ENCODE peak calls at places on chromosomes 7 and 10, in four cellular contexts. R is Calu3, E is astrocyte of the spinal cord, U is heart right ventricle. F is an unnamed sample.
A peak's percentile ranks its signal among the peaks of the same experiment; 100 is the strongest.

GRCh38 chr7:471866-472639 is 47.6 kb downstream of the PDGFA start:
- DNase-seq in R (peak; percentile 1), E (peak; percentile 93), U (peak; percentile 84), F (no peak)

GRCh38 chr10:68096913-68097509 is 12.3 kb upstream of the MYPN start:
- DNase-seq in R (peak; percentile 81), E (peak; percentile 92), U (peak; percentile 35), F (no peak)

GRCh38 chr7:24732646-24733413 is 24.4 kb downstream of the GSDME start:
- DNase-seq in R (no peak), E (peak; percentile 71), U (no peak), F (no peak)

GRCh38 chr10:50972591-50972990 is 87.2 kb upstream of the A1CF start:
- DNase-seq in R (peak; percentile 69), E (no peak), U (no peak), F (no peak)

GRCh38 chr7:42511027-42511426 is 274.0 kb upstream of the GLI3 start:
- DNase-seq in R (no peak), E (no peak), U (no peak), F (no peak)

GRCh38 chr10:108427081-108427480 is 1262.6 kb upstream of the SORCS1 start:
- DNase-seq in R (no peak), E (no peak), U (no peak), F (no peak)

GRCh38 chr7:80307251-80307856 is 172.7 kb downstream of the GNAI1 start:
- DNase-seq in R (no peak), E (peak; percentile 77), U (no peak), F (no peak)

GRCh38 chr10:1418031-1418550 is 319.2 kb downstream of the ADARB2 start:
- DNase-seq in R (no peak), E (no peak), U (no peak), F (no peak)

GRCh38 chr10:110445871-110446270 is 51.8 kb upstream of the DUSP5 start:
- DNase-seq in R (no peak), E (no peak), U (no peak), F (no peak)

GRCh38 chr7:7917593-7917992 is 51.0 kb upstream of the GLCCI1 start:
- DNase-seq in R (no peak), E (no peak), U (no peak), F (no peak)

GRCh38 chr7:57327081-57327480 is 122.9 kb upstream of the ZNF716 start:
- DNase-seq in R (no peak), E (no peak), U (no peak), F (no peak)

GRCh38 chr7:55242613-55243012 is 122.5 kb upstream of the LANCL2 start:
- DNase-seq in R (no peak), E (no peak), U (no peak), F (no peak)

GRCh38 chr7:1591876-1592275 is 22.0 kb upstream of the PSMG3 start:
- DNase-seq in R (no peak), E (no peak), U (no peak), F (no peak)

GRCh38 chr10:29949411-29950011 is 109.9 kb downstream of the JCAD start:
- DNase-seq in R (peak; percentile 15), E (peak; percentile 99), U (no peak), F (no peak)

GRCh38 chr10:117499248-117500105 is 43.1 kb upstream of the EMX2 start:
- DNase-seq in R (no peak), E (no peak), U (no peak), F (no peak)

GRCh38 chr10:75814071-75814470 is 382.6 kb downstream of the LRMDA start:
- DNase-seq in R (no peak), E (no peak), U (no peak), F (no peak)

GRCh38 chr7:40918701-40919271 is 784.0 kb downstream of the SUGCT start:
- DNase-seq in R (no peak), E (peak; percentile 79), U (peak; percentile 7), F (no peak)

GRCh38 chr10:23693895-23694294 is 255.0 kb downstream of the OTUD1 start:
- DNase-seq in R (no peak), E (no peak), U (no peak), F (no peak)

GRCh38 chr10:113122947-113123346 is 172.9 kb downstream of the TCF7L2 start:
- DNase-seq in R (no peak), E (no peak), U (no peak), F (no peak)

GRCh38 chr10:856405-857157 is 74.9 kb downstream of the LARP4B start:
- DNase-seq in R (no peak), E (peak; percentile 14), U (no peak), F (no peak)

GRCh38 chr7:101559586-101559985 is 69.5 kb downstream of the MYL10 start:
- DNase-seq in R (no peak), E (no peak), U (no peak), F (no peak)

GRCh38 chr10:29144126-29144525 is 144.7 kb upstream of the LYZL1 start:
- DNase-seq in R (no peak), E (no peak), U (no peak), F (no peak)

GRCh38 chr7:100488333-100489095 is 4.8 kb downstream of the NYAP1 start:
- DNase-seq in R (no peak), E (no peak), U (no peak), F (no peak)

GRCh38 chr7:138237995-138238394 is 161.7 kb downstream of the AKR1D1 start:
- DNase-seq in R (no peak), E (no peak), U (no peak), F (no peak)

GRCh38 chr10:15824498-15824897 is 35.8 kb downstream of the MINDY3 start:
- DNase-seq in R (no peak), E (peak; percentile 37), U (no peak), F (no peak)

F was measured in lung.